ENCODE peak calls at places on chromosomes 7 and 10, in four cellular contexts. U is transverse colon, F is heart right ventricle, G is mammary epithelial cell. C is an unnamed sample.
A peak's percentile ranks its signal among the peaks of the same experiment; 100 is the strongest.

GRCh38 chr10:15462253-15462885 is 91.3 kb upstream of the FAM171A1 start:
- DNase-seq in U (no peak), F (no peak), G (no peak), C (no peak)

GRCh38 chr10:122240401-122240800 is 30.7 kb upstream of the BTBD16 start:
- DNase-seq in F (no peak), G (no peak), U (no peak), C (no peak)

GRCh38 chr10:63752318-63752717 is 231.1 kb downstream of the REEP3 start:
- DNase-seq in G (no peak), U (no peak), F (no peak), C (no peak)

GRCh38 chr10:63562857-63563256 is 41.7 kb downstream of the REEP3 start:
- DNase-seq in F (no peak), U (no peak), G (no peak), C (no peak)

GRCh38 chr10:34922138-34922537 is 107.0 kb upstream of the PARD3 start:
- DNase-seq in F (no peak), U (no peak), G (no peak), C (no peak)

GRCh38 chr10:16392661-16393060 is 44.1 kb upstream of the PTER start:
- DNase-seq in F (no peak), U (no peak), G (no peak), C (no peak)

GRCh38 chr10:52424343-52424742 is 110.3 kb downstream of the DKK1 start:
- DNase-seq in F (no peak), U (no peak), G (no peak), C (no peak)

GRCh38 chr10:20128796-20129195 is 312.6 kb downstream of the PLXDC2 start:
- DNase-seq in F (no peak), U (no peak), G (no peak), C (no peak)

DNA sequence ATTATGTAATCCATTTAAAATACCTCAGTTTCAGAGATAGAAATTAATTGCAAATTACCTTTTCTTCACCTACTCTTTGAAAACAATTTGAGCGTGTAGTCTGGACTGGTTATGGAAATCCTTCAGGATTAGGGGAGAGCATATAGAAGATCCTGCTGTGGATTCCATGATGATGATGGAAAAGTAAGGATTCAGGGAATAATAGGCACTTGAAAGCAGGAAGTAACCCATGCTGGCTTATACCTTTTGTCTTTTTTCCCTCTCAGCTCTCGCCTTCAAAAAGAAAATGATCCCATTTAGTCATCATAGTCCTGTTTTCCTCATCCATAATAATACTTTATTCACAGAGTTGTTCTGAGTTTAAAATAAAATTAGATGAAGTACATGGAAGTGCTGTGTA is 4.4 kb downstream of the HBP1 start:
- DNase-seq in G (no peak), F (no peak), U (no peak), C (no peak)
- H3K4me1 ChIP-seq in G (no peaks in the 10 kb centered on the region), F (peaks cover 58% of the 10 kb centered on the region), U (peaks cover 4% of the 10 kb centered on the region), C (peaks cover 40% of the 10 kb centered on the region)

GRCh38 chr7:6392712-6393666 is 54.8 kb downstream of the DAGLB start:
- DNase-seq in G (peak; percentile 76), U (peak; percentile 95), F (peak; percentile 52), C (no peak)
- H3K36me3 ChIP-seq in G (peaks cover 18% of the 10 kb centered on the region), U (no peaks in the 10 kb centered on the region), F (peaks cover 67% of the 10 kb centered on the region), C (no peaks in the 10 kb centered on the region)

DNA sequence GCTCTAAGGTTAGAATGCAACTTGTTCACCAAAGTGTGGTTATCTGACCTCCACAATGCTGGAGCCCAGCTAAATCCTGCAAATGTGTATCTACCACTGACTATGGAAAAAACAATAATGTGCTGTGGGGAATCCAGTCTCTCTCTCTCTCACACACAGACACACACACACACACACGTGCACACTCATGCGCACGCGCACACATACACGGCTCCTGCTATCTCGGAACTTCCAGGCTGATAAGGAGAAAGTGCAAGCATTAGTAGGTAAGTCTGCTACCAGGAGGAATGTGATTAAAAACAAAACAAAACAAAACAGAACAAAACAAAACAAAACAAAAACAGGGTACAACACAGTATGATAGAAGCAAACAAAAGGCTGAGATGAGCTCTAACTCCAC is 205.2 kb downstream of the FRMD4A start:
- DNase-seq in G (no peak), U (no peak), F (no peak), C (peak; percentile 29)
- TF ChIP-seq CTCF in G (no peak), U (no peak), F (no peak), C (no peak)

DNA sequence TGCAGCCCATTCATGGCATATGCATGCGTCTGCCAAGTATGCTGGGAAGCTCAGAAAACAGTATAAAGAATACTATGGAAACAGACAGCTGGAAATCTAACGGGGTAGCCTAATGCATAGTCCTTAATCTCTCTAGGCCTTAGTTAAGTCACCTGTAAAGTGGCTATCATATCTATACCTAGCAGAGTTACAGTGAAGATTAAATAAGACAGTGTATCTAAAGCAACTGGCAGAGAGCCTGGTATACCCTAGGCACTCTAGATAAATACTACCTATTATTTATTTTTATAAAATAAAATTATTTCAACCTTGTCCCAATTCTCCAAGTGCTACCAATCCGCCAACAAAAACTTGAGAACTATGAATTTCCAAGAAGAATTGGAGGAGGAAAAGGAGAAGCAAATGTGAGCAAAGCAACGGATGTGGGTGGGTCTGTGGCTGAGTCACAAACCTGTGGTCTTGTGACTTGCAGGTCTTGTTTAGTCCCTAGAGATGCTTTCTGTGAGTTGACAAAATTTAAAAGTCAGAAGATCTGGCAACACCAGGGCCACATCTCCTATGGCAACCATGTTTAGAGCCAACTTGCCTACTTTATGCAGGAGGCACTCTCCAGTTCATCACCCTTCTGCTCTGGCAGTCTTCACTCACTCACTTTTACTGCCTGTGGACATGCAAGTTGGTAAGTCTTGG is 182.9 kb downstream of the RAPGEF5 start:
- DNase-seq in G (peak; percentile 37), F (no peak), U (no peak), C (no peak)
- H3K4me1 ChIP-seq in G (peaks cover 5% of the 10 kb centered on the region), F (peaks cover 4% of the 10 kb centered on the region), U (no peaks in the 10 kb centered on the region), C (peaks cover 12% of the 10 kb centered on the region)

GRCh38 chr7:73912223-73912622 is 51.3 kb downstream of the TMEM270 start:
- DNase-seq in F (no peak), U (no peak), G (no peak), C (no peak)

GRCh38 chr7:73907554-73908122 is 46.7 kb downstream of the TMEM270 start:
- DNase-seq in U (no peak), G (no peak), F (no peak), C (no peak)

GRCh38 chr7:73909051-73909941 is 48.3 kb downstream of the TMEM270 start:
- DNase-seq in F (no peak), G (no peak), U (no peak), C (no peak)

GRCh38 chr7:73908123-73908611 is 47.2 kb downstream of the TMEM270 start:
- DNase-seq in U (no peak), F (no peak), G (no peak), C (no peak)

GRCh38 chr7:73909996-73910395 is 49.0 kb downstream of the TMEM270 start:
- DNase-seq in G (no peak), F (no peak), U (no peak), C (no peak)
- H3K36me3 ChIP-seq in G (no peaks in the 10 kb centered on the region), F (no peaks in the 10 kb centered on the region), U (no peaks in the 10 kb centered on the region), C (no peaks in the 10 kb centered on the region)

DNA sequence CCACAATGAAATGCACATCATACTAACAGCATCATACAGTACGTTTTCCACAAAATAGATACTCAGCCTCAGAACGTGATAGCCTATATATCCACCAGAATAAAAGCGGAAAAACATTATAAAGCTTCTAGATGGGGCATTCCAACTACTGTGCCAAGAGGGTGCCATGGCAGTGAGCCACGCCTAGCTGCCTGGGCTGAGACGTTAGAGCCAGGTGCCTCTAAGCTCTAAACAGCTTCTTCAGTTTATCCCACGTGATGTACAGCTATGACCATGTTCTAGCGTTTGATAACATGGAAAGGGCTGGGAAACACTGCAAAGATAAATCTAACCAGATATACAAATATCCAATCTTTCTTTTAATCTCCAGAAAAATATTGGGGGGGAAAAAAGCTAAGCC is 17.8 kb downstream of the USP6NL start:
- DNase-seq in G (no peak), U (peak; percentile 53), F (no peak), C (no peak)
- TF ChIP-seq CTCF in G (no peak), U (no peak), F (no peak), C (no peak)

GRCh38 chr7:71682841-71683341 is 550.9 kb downstream of the GALNT17 start:
- DNase-seq in F (no peak), U (no peak), G (no peak), C (no peak)
- H3K4me1 ChIP-seq in F (no peaks in the 10 kb centered on the region), U (no peaks in the 10 kb centered on the region), G (no peaks in the 10 kb centered on the region), C (no peaks in the 10 kb centered on the region)

DNA sequence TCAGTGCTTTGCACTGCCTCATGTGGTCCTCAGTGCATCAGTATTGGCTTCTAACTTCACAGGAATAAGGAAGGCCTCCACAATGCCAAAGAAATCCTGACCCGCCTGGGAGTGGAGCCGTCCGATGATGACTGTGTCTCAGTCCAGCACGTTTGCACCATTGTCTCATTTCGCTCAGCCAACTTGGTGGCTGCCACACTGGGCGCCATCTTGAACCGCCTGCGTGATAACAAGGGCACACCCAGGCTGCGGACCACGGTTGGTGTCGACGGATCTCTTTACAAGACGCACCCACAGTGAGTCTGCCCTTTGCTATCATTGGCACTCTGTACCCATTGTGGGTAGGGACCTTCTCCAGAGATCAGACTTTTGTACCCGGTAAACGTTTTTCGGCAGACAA is 36.9 kb downstream of the TACR2 start:
- DNase-seq in G (no peak), U (no peak), F (no peak), C (no peak)
- H3K36me3 ChIP-seq in G (peaks cover 37% of the 10 kb centered on the region), U (no peaks in the 10 kb centered on the region), F (peaks cover 82% of the 10 kb centered on the region), C (no peaks in the 10 kb centered on the region)

DNA sequence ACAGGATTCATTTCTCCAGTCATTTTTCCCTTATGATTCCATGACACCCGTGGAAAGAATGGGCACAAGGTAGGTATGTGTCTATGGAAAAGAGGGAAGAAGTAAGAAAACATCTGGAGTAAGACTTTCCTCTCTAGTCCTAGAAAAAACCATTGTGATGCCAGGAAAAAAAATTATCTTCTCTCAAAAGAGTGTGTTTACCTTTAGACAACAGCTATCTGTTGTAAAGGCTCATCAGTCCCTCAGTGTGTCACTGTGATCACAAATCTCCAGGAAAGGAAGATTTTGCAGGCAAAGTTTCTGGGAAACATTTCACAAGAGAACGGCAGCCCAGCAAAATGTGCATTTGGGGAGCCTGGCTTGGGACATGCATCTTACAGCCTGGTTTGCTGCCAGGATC is 44.8 kb downstream of the CALML3 start:
- DNase-seq in F (no peak), G (no peak), U (no peak), C (no peak)
- TF ChIP-seq CTCF in F (no peak), G (no peak), U (no peak), C (no peak)

DNA sequence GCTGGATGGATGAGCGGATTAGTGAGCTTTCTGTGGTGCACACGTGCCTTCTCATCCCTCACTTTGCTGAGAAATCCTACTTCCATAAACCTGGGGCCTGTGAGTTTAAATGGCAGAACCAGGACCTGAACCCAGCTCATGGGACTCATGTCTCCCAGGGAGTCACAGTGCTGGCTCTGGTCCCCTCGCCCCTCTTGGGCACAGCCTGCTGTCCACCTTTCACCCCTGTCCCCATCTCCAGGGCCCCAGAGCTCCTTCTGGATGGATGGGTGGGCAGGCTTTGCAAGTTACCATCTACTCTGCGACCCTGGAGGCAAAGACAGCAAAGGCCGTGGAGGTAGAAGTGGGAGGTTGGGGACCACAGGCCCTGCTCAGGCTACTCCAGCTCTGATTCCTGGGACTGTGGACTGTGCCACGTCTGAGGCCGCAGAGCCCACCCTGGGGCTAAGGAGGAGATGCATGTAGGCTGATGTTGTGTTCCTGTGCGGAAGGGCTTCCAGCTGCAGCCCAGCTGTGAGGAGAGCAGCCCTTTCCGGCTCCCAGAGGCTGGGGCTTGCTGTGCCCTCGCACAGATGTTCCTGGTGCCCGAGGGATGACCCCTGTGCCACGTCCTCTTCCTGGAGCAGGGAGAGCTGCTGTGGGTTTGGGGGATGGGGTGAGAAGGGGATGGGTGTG is 40.4 kb downstream of the PRF1 start:
- DNase-seq in U (no peak), G (no peak), F (no peak), C (no peak)
- H3K4me1 ChIP-seq in U (no peaks in the 10 kb centered on the region), G (no peaks in the 10 kb centered on the region), F (peaks cover 52% of the 10 kb centered on the region), C (no peaks in the 10 kb centered on the region)

C was measured in pancreas.